ENCODE peak calls at places on chromosomes 4 and X, in ten cellular contexts. L, U, Q, I, M, X, N, T, W and B are unnamed samples.

GRCh38 chr4:89800527-89801103 is 36.3 kb downstream of the SNCA start:
- DNase-seq in T (no peak), Q (no peak), W (no peak), I (no peak), M (no peak), N (no peak), X (no peak), L (no peak), U (no peak), B (no peak)

GRCh38 chr4:184450045-184450444 is 24.3 kb downstream of the IRF2 start:
- DNase-seq in M (no peak), L (no peak), T (no peak), N (no peak), X (no peak), W (no peak), Q (no peak), I (no peak), U (no peak), B (no peak)

GRCh38 chr4:31370866-31371465 is 650.8 kb downstream of the PCDH7 start:
- DNase-seq in N (no peak), I (no peak), L (no peak), U (peak; percentile 7), T (no peak), W (no peak), M (no peak), X (no peak), Q (no peak), B (no peak)

GRCh38 chr4:133150643-133151300 is 1.7 kb downstream of the PCDH10 start:
- DNase-seq in M (no peak), X (peak; percentile 61), N (no peak), U (no peak), I (no peak), Q (peak; percentile 81), L (no peak), W (no peak), T (no peak), B (no peak)

GRCh38 chrX:96182366-96182765 is 502.3 kb upstream of the DIAPH2 start:
- DNase-seq in T (no peak), I (no peak), W (no peak), M (no peak), Q (no peak), X (no peak), U (no peak), L (peak; percentile 24), N (no peak), B (no peak)

GRCh38 chr4:168309781-168310180 is 8.8 kb downstream of the DDX60 start:
- DNase-seq in U (no peak), M (no peak), Q (no peak), I (no peak), N (no peak), L (no peak), W (no peak), X (no peak), T (no peak), B (no peak)

GRCh38 chr4:8697826-8698225 is 105.3 kb downstream of the CPZ start:
- DNase-seq in W (no peak), X (peak; percentile 32), T (no peak), N (no peak), U (no peak), Q (peak; percentile 13), M (peak; percentile 9), I (no peak), L (peak; percentile 1), B (no peak)

GRCh38 chrX:110795645-110796510 is at the start of gene CHRDL1:
- DNase-seq in L (peak; percentile 18), Q (peak; percentile 83), T (peak; percentile 11), W (no peak), U (peak; percentile 2), X (peak; percentile 88), N (peak; percentile 49), M (no peak), I (peak; percentile 70), B (no peak)

GRCh38 chr4:1523907-1524636 is 117.8 kb upstream of the NKX1-1 start:
- DNase-seq in X (no peak), M (no peak), U (no peak), W (no peak), I (no peak), Q (peak; percentile 89), L (no peak), N (no peak), T (no peak), B (no peak)

GRCh38 chr4:39637572-39638357 is 900 bp downstream of the SMIM14 start:
- DNase-seq in T (peak; percentile 48), L (peak; percentile 65), I (no peak), N (peak; percentile 48), U (no peak), M (peak; percentile 66), W (no peak), X (peak; percentile 83), Q (peak; percentile 64), B (no peak)

GRCh38 chrX:12441376-12442128 is 303.3 kb downstream of the FRMPD4 start:
- DNase-seq in X (no peak), I (no peak), L (no peak), Q (no peak), T (no peak), U (no peak), M (no peak), W (no peak), N (peak; percentile 14), B (no peak)

GRCh38 chrX:85004255-85004654 is 578 bp downstream of the APOOL start:
- DNase-seq in X (no peak), W (no peak), T (no peak), L (no peak), I (no peak), M (no peak), Q (no peak), N (no peak), U (no peak), B (no peak)

GRCh38 chr4:85748654-85749053 is 273.7 kb downstream of the ARHGAP24 start:
- DNase-seq in N (no peak), M (no peak), W (no peak), Q (no peak), U (no peak), T (no peak), L (no peak), X (no peak), I (no peak), B (no peak)

GRCh38 chr4:119113033-119113655 is 22.5 kb upstream of the MYOZ2 start:
- DNase-seq in T (no peak), N (no peak), X (no peak), U (peak; percentile 55), M (no peak), L (no peak), W (no peak), I (no peak), Q (no peak), B (no peak)
- TF ChIP-seq EP300 in T (no peak), N (peak; percentile 81), X (peak; percentile 15), U (no peak), M (no peak), L (no peak), W (no peak), I (no peak), Q (no peak), B (no peak)

GRCh38 chr4:10117424-10118354 is 1.1 kb upstream of the WDR1 start:
- DNase-seq in Q (no peak), N (no peak), W (no peak), U (no peak), I (no peak), X (peak; percentile 73), L (peak; percentile 48), T (peak; percentile 46), M (no peak), B (no peak)

GRCh38 chr4:10116625-10117423 is at the start of gene WDR1:
- DNase-seq in N (peak; percentile 96), U (peak; percentile 72), I (peak; percentile 97), T (peak; percentile 97), W (peak; percentile 77), M (peak; percentile 97), L (peak; percentile 97), X (peak; percentile 99), Q (peak; percentile 100), B (peak; percentile 99)

GRCh38 chr4:10119263-10119662 is 2.7 kb upstream of the WDR1 start:
- DNase-seq in L (no peak), I (no peak), N (no peak), U (no peak), Q (no peak), T (no peak), X (no peak), M (no peak), W (no peak), B (no peak)

GRCh38 chr4:10119773-10120172 is 3.2 kb upstream of the WDR1 start:
- DNase-seq in U (no peak), Q (no peak), X (no peak), N (no peak), W (no peak), L (no peak), M (no peak), I (no peak), T (no peak), B (no peak)

GRCh38 chr4:10118355-10119004 is 1.9 kb upstream of the WDR1 start:
- DNase-seq in N (no peak), X (no peak), I (no peak), W (no peak), U (no peak), Q (no peak), T (no peak), M (no peak), L (no peak), B (no peak)
- TF ChIP-seq EP300 in N (no peak), X (no peak), I (no peak), W (no peak), U (no peak), Q (no peak), T (no peak), M (no peak), L (no peak), B (no peak)

GRCh38 chr4:110681381-110681780 is 58.5 kb upstream of the PITX2 start:
- DNase-seq in T (no peak), M (no peak), Q (no peak), N (no peak), W (no peak), L (no peak), U (no peak), I (no peak), X (no peak), B (no peak)
- TF ChIP-seq EP300 in T (no peak), M (no peak), Q (no peak), N (no peak), W (no peak), L (no peak), U (no peak), I (no peak), X (no peak), B (no peak)

DNA sequence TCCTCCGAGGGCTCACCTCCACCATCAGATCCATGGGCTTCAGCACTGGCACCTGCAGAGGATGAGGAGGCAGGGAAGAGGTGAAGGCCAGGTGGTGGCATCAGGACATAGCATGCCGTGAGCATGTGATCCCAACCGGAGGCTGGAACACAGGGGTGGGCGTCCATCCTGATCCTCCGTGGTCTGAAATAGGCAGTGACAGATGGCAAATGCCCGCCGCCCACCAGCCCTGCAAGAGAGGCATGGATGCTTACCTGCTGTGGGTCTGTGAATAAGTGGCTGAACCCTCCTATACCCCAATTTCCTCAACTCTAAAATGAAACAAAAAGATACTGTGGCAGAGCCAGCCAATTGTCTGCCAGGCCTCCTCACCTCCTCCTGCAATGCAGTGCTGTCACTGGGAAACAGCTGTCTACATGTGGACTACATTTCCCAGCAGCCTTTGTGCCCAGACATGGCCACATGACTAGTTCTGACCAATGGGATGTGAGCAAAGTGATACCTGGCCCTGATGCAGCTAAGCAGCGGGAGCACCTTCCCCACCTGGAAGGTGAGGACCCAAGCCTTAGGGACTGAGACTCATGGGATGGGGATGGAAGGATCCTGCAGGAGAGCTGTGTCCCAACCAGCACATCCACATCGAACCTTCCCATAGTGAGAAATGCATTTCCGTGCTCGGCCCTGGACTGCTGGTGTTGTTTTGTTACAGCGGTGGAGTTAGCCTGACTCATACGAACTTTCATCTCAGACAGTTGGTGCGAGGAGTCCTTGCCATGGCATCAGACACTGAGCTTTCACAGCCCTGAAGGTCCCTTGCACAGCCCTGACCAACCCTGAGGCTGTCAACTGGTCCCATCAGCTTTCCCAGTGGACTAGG is 99.5 kb downstream of the PPP2R2C start:
- DNase-seq in X (no peak), W (no peak), Q (no peak), M (no peak), L (no peak), U (peak; percentile 57), N (no peak), T (no peak), I (no peak), B (no peak)
- TF ChIP-seq EP300 in X (no peak), W (no peak), Q (no peak), M (no peak), L (no peak), U (no peak), N (no peak), T (no peak), I (no peak), B (no peak)